ENCODE peak calls at places on chromosomes 7 and 10, in eight cellular contexts. E is body of pancreas; N is left lung; R is CD8-positive, alpha-beta T cell; S is AG04450; J is SJSA1; H is HCT116; K is H9. P is an unnamed sample. For H3K27me3 and H3K9me3, the result is how much of the 10 kb centered on the place peaks cover.

GRCh38 chr7:33050425-33051318 is 11.9 kb downstream of the NT5C3A start:
- DNase-seq in E (peak), K (no peak), S (no peak), H (peak), J (peak), N (no peak), R (no peak), P (no peak)

GRCh38 chr7:34130558-34131285 is 225.4 kb downstream of the BMPER start:
- DNase-seq in K (no peak), J (no peak), S (no peak), H (no peak), E (no peak), R (no peak), N (no peak), P (no peak)

GRCh38 chr10:80183436-80183835 is 21.9 kb downstream of the ANXA11 start:
- DNase-seq in S (no peak), J (no peak), K (no peak), N (no peak), H (no peak), R (no peak), E (no peak), P (peak)

GRCh38 chr10:60283397-60283796 is 106.3 kb downstream of the ANK3 start:
- DNase-seq in R (no peak), K (no peak), E (no peak), N (no peak), S (no peak), J (no peak), H (no peak), P (no peak)

GRCh38 chr10:106011189-106011744 is 1153.2 kb downstream of the SORCS1 start:
- DNase-seq in H (no peak), N (no peak), R (no peak), J (no peak), K (no peak), E (no peak), S (no peak), P (no peak)

GRCh38 chr10:96130326-96130758 is 245 bp downstream of the ZNF518A start:
- DNase-seq in E (peak), S (peak), N (peak), R (no peak), J (no peak), H (no peak), K (peak), P (peak)

GRCh38 chr10:90222372-90222771 is 521.0 kb downstream of the KIF20B start:
- DNase-seq in R (no peak), H (peak), S (peak), E (no peak), K (no peak), J (peak), N (no peak), P (no peak)

GRCh38 chr10:3887885-3888476 is 103.0 kb upstream of the KLF6 start:
- DNase-seq in J (peak), E (no peak), R (peak), N (no peak), K (peak), S (peak), H (no peak), P (peak)

GRCh38 chr7:151572136-151572535 is 52.4 kb upstream of the RHEB start:
- DNase-seq in H (no peak), S (no peak), R (no peak), K (no peak), E (no peak), N (no peak), J (no peak), P (no peak)

GRCh38 chr7:44280993-44281721 is 44.2 kb downstream of the CAMK2B start:
- DNase-seq in R (no peak), S (no peak), H (no peak), N (no peak), E (no peak), J (no peak), K (peak), P (peak)

GRCh38 chr7:2471396-2471795 is 4.8 kb downstream of the GRIFIN start:
- DNase-seq in E (no peak), H (no peak), K (peak), J (no peak), N (peak), R (no peak), S (no peak), P (no peak)

GRCh38 chr7:116857052-116857451 is 5.3 kb upstream of the CAPZA2 start:
- DNase-seq in H (no peak), J (no peak), K (no peak), R (no peak), S (no peak), E (no peak), N (no peak), P (no peak)

GRCh38 chr7:82166666-82167065 is 276.9 kb downstream of the CACNA2D1 start:
- DNase-seq in J (no peak), S (no peak), R (no peak), E (no peak), H (no peak), N (no peak), K (no peak), P (no peak)

GRCh38 chr7:28348631-28349030 is 63.7 kb upstream of the CREB5 start:
- DNase-seq in N (no peak), H (no peak), J (no peak), K (no peak), E (peak), R (no peak), S (no peak), P (no peak)

GRCh38 chr10:49585387-49585786 is 24.7 kb upstream of the SLC18A3 start:
- DNase-seq in H (no peak), S (no peak), E (no peak), K (no peak), N (no peak), J (no peak), R (no peak), P (no peak)

DNA sequence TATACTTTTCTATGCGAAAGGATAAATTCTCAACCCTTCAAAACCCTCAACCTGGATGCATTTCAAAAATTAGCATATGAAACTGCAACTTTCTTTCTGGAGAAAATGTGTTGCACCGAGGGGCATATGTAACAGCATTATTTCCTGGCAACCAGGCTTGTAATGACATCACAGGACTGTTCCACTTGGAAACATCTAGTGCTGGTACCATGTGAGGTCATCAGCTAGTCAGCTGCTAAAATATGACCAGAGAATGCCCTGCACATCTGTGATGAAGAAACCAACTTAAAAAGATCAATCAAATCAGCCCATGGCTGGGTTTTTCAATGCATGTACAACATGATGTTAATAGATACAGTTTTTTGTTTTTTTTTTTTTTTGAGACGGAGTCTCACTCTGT is 40.0 kb downstream of the FGFR2 start:
- DNase-seq in J (no peak), K (no peak), N (no peak), H (no peak), E (no peak), R (no peak), S (no peak), P (no peak)
- H3K27me3 ChIP-seq in J (under half), K (under half), N (under half), H (under half), E (under half), R (under half), S (under half), P (under half)

DNA sequence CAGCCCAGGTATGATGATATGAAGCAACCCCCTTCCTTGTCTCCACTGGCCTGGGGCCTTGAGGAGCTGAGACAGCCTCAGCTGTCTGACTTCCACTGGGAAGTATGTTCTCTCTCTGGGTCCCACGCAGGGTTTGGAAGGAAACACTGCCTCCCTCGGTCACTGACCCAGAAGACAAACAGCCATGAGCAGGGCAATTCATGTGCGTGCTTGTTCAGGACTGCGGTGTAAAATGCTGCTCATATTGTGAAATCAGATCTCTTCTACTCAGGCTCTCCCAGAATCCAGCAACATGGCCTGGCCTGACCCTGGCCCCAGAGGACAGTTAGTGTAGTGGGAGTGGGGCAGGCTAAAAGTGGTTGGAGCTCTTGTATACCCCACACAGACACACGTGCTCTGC is 2.8 kb downstream of the CLCN1 start:
- DNase-seq in S (no peak), H (no peak), K (no peak), J (no peak), R (no peak), N (no peak), E (no peak), P (no peak)
- H3K27ac ChIP-seq in S (peak), H (no peak), K (no peak), J (no peak), R (no peak), N (no peak), E (no peak), P (no peak)

GRCh38 chr7:158583143-158583542 is 4.5 kb downstream of the PTPRN2 start:
- DNase-seq in H (no peak), K (no peak), N (no peak), R (no peak), S (no peak), E (no peak), J (no peak), P (no peak)
- H3K9me3 ChIP-seq in H (under half), K (under half), N (under half), R (under half), S (under half), E (under half), J (under half), P (under half)

GRCh38 chr7:155805826-155806095 is 6.5 kb downstream of the SHH start:
- DNase-seq in N (no peak), H (no peak), E (no peak), R (no peak), K (no peak), J (no peak), S (no peak), P (no peak)

GRCh38 chr7:155806096-155806871 is 6.0 kb downstream of the SHH start:
- DNase-seq in K (peak), S (no peak), H (no peak), E (no peak), N (peak), R (no peak), J (no peak), P (peak)

GRCh38 chr7:155808551-155809331 is 3.5 kb downstream of the SHH start:
- DNase-seq in E (no peak), S (no peak), R (no peak), N (peak), H (no peak), J (no peak), K (no peak), P (no peak)

GRCh38 chr7:155807805-155808550 is 4.3 kb downstream of the SHH start:
- DNase-seq in H (no peak), S (no peak), R (no peak), J (no peak), N (peak), K (peak), E (no peak), P (no peak)

DNA sequence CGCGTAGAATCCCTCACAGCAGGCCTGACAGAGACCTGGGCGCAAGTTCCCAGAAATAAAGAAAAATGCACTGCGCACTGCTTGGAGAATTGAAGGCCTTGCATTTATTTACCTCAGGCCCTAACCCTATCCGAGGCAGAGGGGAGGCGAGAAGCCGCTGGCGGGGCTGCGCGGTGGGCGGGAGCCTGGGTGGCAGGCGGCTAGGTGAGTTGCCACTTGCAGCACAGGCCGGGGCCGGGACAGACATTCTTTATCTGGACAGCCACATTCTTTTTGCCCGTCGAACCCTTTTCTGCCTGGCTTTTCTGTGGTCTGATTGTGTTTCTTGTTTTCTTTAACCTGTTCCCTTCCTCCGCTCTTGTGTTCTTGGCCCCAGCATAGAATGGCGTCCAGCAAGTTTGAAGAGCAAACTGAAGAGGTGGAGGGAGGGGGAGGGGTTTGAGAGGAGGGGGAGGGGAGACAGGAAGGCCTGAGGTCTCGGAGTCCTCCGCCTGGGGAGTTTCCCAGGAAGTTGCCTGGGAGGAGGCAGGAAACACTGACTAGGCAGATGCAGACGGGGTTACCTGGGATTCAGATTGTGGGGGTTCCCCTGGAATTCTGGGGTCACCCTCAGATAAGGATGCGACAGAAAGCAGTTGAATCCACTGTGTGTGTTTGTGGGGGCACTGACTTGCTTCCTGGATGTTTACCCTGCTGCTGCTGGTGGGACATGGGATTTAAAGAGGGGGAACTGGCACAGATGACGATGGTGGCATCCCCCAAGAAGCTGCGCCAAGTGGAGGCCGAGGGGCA is 5.1 kb downstream of the SHH start:
- DNase-seq in H (no peak), N (peak), E (no peak), J (no peak), R (no peak), S (no peak), K (peak), P (no peak)
- H3K27me3 ChIP-seq in H (under half), N (half or more), E (under half), J (half or more), R (under half), S (half or more), K (half or more), P (under half)

P was measured in aorta.